ENCODE peak calls at places on chromosomes 13 and 19, in seven cellular contexts. One of them, this sample, is unnamed.

GRCh38 chr19:13301627-13302334 is 151.6 kb downstream of the IER2 start:
- DNase-seq in sciatic nerve: no peak
- DNase-seq in T-helper 9 cell: no peak
- DNase-seq in posterior vena cava: no peak
- DNase-seq in HT1080: no peak
- DNase-seq in head of caudate nucleus: no peak
- DNase-seq in fibroblast of lung: no peak
- DNase-seq in this sample: no peak

GRCh38 chr19:3269972-3270667 is 45.7 kb downstream of the CELF5 start:
- DNase-seq in sciatic nerve: no peak
- DNase-seq in T-helper 9 cell: no peak
- DNase-seq in posterior vena cava: no peak
- DNase-seq in HT1080: no peak
- DNase-seq in head of caudate nucleus: no peak
- DNase-seq in fibroblast of lung: no peak
- DNase-seq in this sample: no peak

GRCh38 chr13:40445557-40445990 is 220.9 kb downstream of the FOXO1 start:
- DNase-seq in sciatic nerve: no peak
- DNase-seq in T-helper 9 cell: no peak
- DNase-seq in posterior vena cava: no peak
- DNase-seq in HT1080: peak
- DNase-seq in head of caudate nucleus: no peak
- DNase-seq in fibroblast of lung: no peak
- DNase-seq in this sample: peak

GRCh38 chr13:110950356-110950755 is 35.5 kb upstream of the ANKRD10 start:
- DNase-seq in sciatic nerve: no peak
- DNase-seq in T-helper 9 cell: no peak
- DNase-seq in posterior vena cava: no peak
- DNase-seq in HT1080: no peak
- DNase-seq in head of caudate nucleus: no peak
- DNase-seq in fibroblast of lung: no peak
- DNase-seq in this sample: no peak

GRCh38 chr19:49592486-49593232 is 1.7 kb downstream of the PRR12 start:
- DNase-seq in sciatic nerve: no peak
- DNase-seq in T-helper 9 cell: no peak
- DNase-seq in posterior vena cava: no peak
- DNase-seq in HT1080: no peak
- DNase-seq in head of caudate nucleus: no peak
- DNase-seq in fibroblast of lung: no peak
- DNase-seq in this sample: no peak

GRCh38 chr13:73220966-73221720 is 162.3 kb downstream of the KLF5 start:
- DNase-seq in sciatic nerve: no peak
- DNase-seq in T-helper 9 cell: no peak
- DNase-seq in posterior vena cava: no peak
- DNase-seq in HT1080: peak
- DNase-seq in head of caudate nucleus: no peak
- DNase-seq in fibroblast of lung: no peak
- DNase-seq in this sample: no peak

GRCh38 chr13:51614350-51614786 is 30.1 kb downstream of the WDFY2 start:
- DNase-seq in sciatic nerve: no peak
- DNase-seq in T-helper 9 cell: peak
- DNase-seq in posterior vena cava: no peak
- DNase-seq in HT1080: no peak
- DNase-seq in head of caudate nucleus: no peak
- DNase-seq in fibroblast of lung: no peak
- DNase-seq in this sample: peak

GRCh38 chr13:98650376-98651107 is 73.6 kb upstream of the STK24 start:
- DNase-seq in sciatic nerve: no peak
- DNase-seq in T-helper 9 cell: no peak
- DNase-seq in posterior vena cava: no peak
- DNase-seq in HT1080: no peak
- DNase-seq in head of caudate nucleus: no peak
- DNase-seq in fibroblast of lung: no peak
- DNase-seq in this sample: no peak